ENCODE peak calls at places on chromosome 10, in four cellular contexts. N is transverse colon, D is suprapubic skin, O is stomach. F is an unnamed sample.

GRCh38 chr10:88999629-89000028 is 9.0 kb downstream of the FAS start:
- DNase-seq in N (no peak), O (no peak), D (no peak), F (no peak)

GRCh38 chr10:50807851-50808776 is 68.4 kb downstream of the ASAH2B start:
- DNase-seq in O (no peak), D (no peak), N (no peak), F (no peak)

GRCh38 chr10:31867646-31868045 is 61.0 kb downstream of the ARHGAP12 start:
- DNase-seq in N (no peak), O (no peak), D (no peak), F (no peak)

GRCh38 chr10:43170491-43170890 is 32.2 kb downstream of the CSGALNACT2 start:
- DNase-seq in O (no peak), N (no peak), D (no peak), F (no peak)

GRCh38 chr10:104089621-104090020 is 3.9 kb upstream of the COL17A1 start:
- DNase-seq in D (no peak), O (no peak), N (no peak), F (no peak)

GRCh38 chr10:116521424-116522305 is 24.1 kb upstream of the PNLIP start:
- DNase-seq in O (no peak), D (no peak), N (peak; percentile 17), F (no peak)

GRCh38 chr10:17228081-17229015 is at the start of gene VIM:
- DNase-seq in N (peak; percentile 81), D (peak; percentile 97), O (peak; percentile 73), F (peak; percentile 46)

GRCh38 chr10:70866424-70866823 is 21.9 kb downstream of the PCBD1 start:
- DNase-seq in D (no peak), N (no peak), O (no peak), F (no peak)

GRCh38 chr10:104822088-104822487 is 181.0 kb downstream of the SORCS3 start:
- DNase-seq in N (no peak), O (no peak), D (no peak), F (peak; percentile 63)

GRCh38 chr10:120735773-120736371 is 115.3 kb upstream of the WDR11 start:
- DNase-seq in D (no peak), N (no peak), O (no peak), F (no peak)

GRCh38 chr10:132335189-132336063 is 3.4 kb downstream of the LRRC27 start:
- DNase-seq in D (no peak), N (peak; percentile 29), O (no peak), F (no peak)

GRCh38 chr10:71771821-71772617 is 1.3 kb downstream of the VSIR start:
- DNase-seq in D (peak; percentile 87), N (peak; percentile 69), O (peak; percentile 54), F (peak; percentile 42)

GRCh38 chr10:12704488-12704887 is 297.0 kb downstream of the CCDC3 start:
- DNase-seq in O (no peak), N (no peak), D (no peak), F (no peak)

GRCh38 chr10:72740526-72740925 is 48.6 kb downstream of the MCU start:
- DNase-seq in N (peak; percentile 24), D (no peak), O (peak; percentile 60), F (no peak)

GRCh38 chr10:109987828-109988227 is 20.0 kb upstream of the ADD3 start:
- DNase-seq in N (no peak), O (no peak), D (no peak), F (no peak)

GRCh38 chr10:23384364-23384763 is 39.8 kb upstream of the C10orf67 start:
- DNase-seq in O (no peak), D (no peak), N (no peak), F (no peak)

GRCh38 chr10:33248638-33249037 is 85.8 kb downstream of the NRP1 start:
- DNase-seq in D (no peak), N (no peak), O (no peak), F (no peak)

GRCh38 chr10:11697718-11698527 is 44.3 kb upstream of the ECHDC3 start:
- DNase-seq in N (no peak), D (no peak), O (no peak), F (no peak)

DNA sequence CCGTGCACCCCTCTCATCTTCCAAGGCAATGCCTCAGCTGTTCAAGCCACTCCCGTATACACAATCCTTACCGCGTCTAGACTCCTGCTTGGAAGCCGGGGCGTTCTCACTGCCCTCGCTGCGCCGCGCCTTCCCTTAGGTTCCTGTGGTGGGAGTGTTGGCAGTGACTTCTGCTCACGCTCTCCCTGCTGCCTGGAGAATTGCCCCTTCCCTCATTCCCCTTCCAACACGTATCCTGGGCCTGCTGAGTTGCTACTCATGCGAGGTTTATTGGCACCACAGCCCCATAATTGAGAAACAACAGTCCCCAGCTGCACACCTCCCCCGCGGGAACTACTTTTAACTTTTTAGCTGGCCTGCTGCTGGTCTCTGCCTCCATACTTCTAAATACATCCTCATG is 31.9 kb downstream of the RBM17 start:
- DNase-seq in D (no peak), O (no peak), N (no peak), F (no peak)
- TF ChIP-seq POLR2AphosphoS5 in D (no peak), O (no peak), N (no peak), F (no peak)

GRCh38 chr10:101261702-101262101 is 32.4 kb upstream of the LBX1 start:
- DNase-seq in N (no peak), O (no peak), D (no peak), F (no peak)

GRCh38 chr10:101262147-101262546 is 32.9 kb upstream of the LBX1 start:
- DNase-seq in N (no peak), O (no peak), D (no peak), F (no peak)

GRCh38 chr10:101263146-101263837 is 34.0 kb upstream of the LBX1 start:
- DNase-seq in O (no peak), N (no peak), D (no peak), F (no peak)

GRCh38 chr10:101258179-101258885 is 29.1 kb upstream of the LBX1 start:
- DNase-seq in O (no peak), N (no peak), D (no peak), F (no peak)

DNA sequence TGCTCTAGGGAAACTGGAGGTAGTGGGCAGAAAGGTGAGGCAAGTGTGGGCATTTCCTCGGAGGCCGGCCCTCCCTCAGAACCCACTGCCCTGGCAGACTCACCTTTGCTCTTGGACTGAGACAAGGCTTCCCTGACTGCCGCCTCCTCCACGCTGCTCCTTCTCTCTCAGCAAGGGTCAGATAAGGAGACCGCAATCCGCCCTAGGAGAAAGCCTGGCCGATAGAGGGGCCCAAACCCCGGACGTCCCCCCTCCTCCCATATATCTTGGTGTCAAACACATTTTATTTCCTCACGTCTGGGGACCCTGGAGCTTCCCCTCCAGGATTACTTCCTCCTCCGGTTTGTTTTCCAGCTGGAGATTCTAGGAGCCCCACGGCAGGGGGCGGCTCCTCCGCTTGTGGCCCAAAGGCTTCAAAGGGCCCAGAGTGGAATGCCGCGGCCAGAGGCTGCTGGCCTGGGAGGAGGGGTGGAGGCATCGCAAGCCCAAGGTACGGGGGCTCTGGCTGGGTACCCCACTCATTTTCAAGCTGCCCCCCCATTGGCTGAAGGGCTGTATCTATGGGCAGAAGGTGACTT is 31.6 kb upstream of the LBX1 start:
- DNase-seq in N (no peak), D (no peak), O (no peak), F (no peak)
- TF ChIP-seq CTCF in N (no peak), D (no peak), O (no peak), F (no peak)

GRCh38 chr10:97378933-97379921 is 21.9 kb downstream of the RRP12 start:
- DNase-seq in O (no peak), N (no peak), D (no peak), F (no peak)
- TF ChIP-seq POLR2AphosphoS5 in O (no peak), N (no peak), D (no peak), F (no peak)

GRCh38 chr10:60042959-60043358 is 136.6 kb upstream of the CCDC6 start:
- DNase-seq in O (no peak), D (no peak), N (no peak), F (no peak)

GRCh38 chr10:60043561-60043960 is 137.2 kb upstream of the CCDC6 start:
- DNase-seq in N (peak; percentile 48), O (no peak), D (no peak), F (no peak)

GRCh38 chr10:60044221-60044620 is 137.9 kb upstream of the CCDC6 start:
- DNase-seq in O (no peak), N (no peak), D (no peak), F (no peak)

GRCh38 chr10:60042262-60042661 is 135.9 kb upstream of the CCDC6 start:
- DNase-seq in N (no peak), O (no peak), D (no peak), F (no peak)

DNA sequence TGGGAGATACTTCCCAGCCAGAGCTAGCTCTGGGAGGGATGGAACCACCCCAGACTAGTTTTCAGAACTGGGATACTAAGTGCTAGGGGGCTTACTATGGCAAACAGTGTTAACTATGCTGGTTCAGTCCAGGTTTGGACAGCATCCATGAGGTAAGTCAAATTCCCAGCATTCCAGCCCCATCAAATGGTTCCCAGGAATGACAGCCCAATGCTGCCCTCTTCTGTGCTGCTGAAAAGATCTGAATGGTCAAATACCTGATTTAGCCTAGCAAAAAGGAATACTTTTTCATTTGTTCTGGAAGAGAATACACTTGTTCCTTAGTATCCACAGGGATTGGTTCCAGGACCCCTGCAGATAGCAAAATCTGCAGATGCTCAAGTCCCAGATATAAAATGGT is 141.8 kb upstream of the CCDC6 start:
- DNase-seq in D (no peak), O (peak; percentile 36), N (peak; percentile 14), F (no peak)
- TF ChIP-seq CTCF in D (no peak), O (peak; percentile 17), N (peak; percentile 19), F (peak; percentile 23)

GRCh38 chr10:75295901-75296441 is 60.2 kb upstream of the COMTD1 start:
- DNase-seq in O (no peak), D (peak; percentile 66), N (no peak), F (no peak)
- TF ChIP-seq POLR2AphosphoS5 in O (no peak), D (no peak), N (peak; percentile 39), F (peak; percentile 21)

GRCh38 chr10:90087197-90088007 is 386.0 kb downstream of the KIF20B start:
- DNase-seq in D (no peak), N (no peak), O (no peak), F (no peak)
- TF ChIP-seq CTCF in D (no peak), N (no peak), O (no peak), F (no peak)

GRCh38 chr10:87930929-87931835 is 67.8 kb downstream of the PTEN start:
- DNase-seq in N (no peak), D (no peak), O (no peak), F (no peak)
- TF ChIP-seq POLR2AphosphoS5 in N (no peak), D (no peak), O (no peak), F (no peak)

DNA sequence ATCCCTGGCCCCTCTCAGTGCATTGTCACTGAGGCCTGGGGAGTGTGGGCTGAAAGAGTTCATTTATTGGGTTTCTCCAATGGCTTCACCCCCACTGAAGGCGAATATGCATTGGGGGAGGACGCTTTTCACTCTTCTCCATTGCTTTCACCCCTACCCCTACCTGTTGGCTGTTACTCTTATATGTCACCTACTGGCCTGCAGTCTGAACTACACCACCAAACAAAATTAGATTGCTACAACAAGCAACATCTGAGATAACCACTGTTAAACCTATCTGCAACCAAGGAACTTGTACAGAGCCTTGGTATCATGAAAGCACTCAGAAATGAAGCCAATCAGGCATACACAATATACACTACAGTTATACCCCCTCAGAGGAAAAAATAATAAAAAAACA is 203.7 kb downstream of the REEP3 start:
- DNase-seq in N (no peak), O (no peak), D (no peak), F (no peak)
- TF ChIP-seq CTCF in N (no peak), O (no peak), D (no peak), F (no peak)

F was measured in prostate gland.